ENCODE peak calls at places on chromosome X, in seven cellular contexts. J, U, I, R, P, N and M are unnamed samples.

GRCh38 chrX:24294619-24295018 is 19.2 kb downstream of the SUPT20HL2 start:
- DNase-seq in U (peak), N (peak), P (peak), I (peak), R (no peak), J (peak), M (no peak)

GRCh38 chrX:105758784-105759183 is 63.6 kb upstream of the NRK start:
- DNase-seq in I (no peak), R (no peak), U (no peak), J (peak), P (no peak), N (no peak), M (no peak)

GRCh38 chrX:122625239-122625638 is 558.8 kb upstream of the GRIA3 start:
- DNase-seq in U (no peak), P (no peak), J (no peak), N (no peak), I (no peak), R (no peak), M (no peak)

GRCh38 chrX:40094041-40094899 is 3.5 kb downstream of the BCOR start:
- DNase-seq in N (peak), P (peak), I (peak), U (no peak), R (peak), J (no peak), M (peak)

GRCh38 chrX:99242001-99242400 is 1168.1 kb downstream of the PCDH19 start:
- DNase-seq in J (no peak), P (no peak), R (no peak), I (no peak), N (no peak), U (no peak), M (no peak)

GRCh38 chrX:18755651-18756050 is 48.2 kb downstream of the PPEF1 start:
- DNase-seq in J (no peak), N (no peak), I (no peak), R (no peak), P (no peak), U (no peak), M (no peak)

GRCh38 chrX:39736219-39737211 is 361.2 kb downstream of the BCOR start:
- DNase-seq in U (no peak), J (no peak), P (no peak), I (no peak), R (no peak), N (no peak), M (no peak)

GRCh38 chrX:103831803-103832544 is at the start of gene RAB9B:
- DNase-seq in R (peak), N (peak), J (peak), P (peak), U (no peak), I (peak), M (no peak)

GRCh38 chrX:46576458-46576857 is 2.9 kb downstream of the CHST7 start:
- DNase-seq in U (no peak), I (no peak), R (no peak), P (no peak), J (no peak), N (no peak), M (no peak)

GRCh38 chrX:139106111-139106510 is 394.6 kb upstream of the FGF13 start:
- DNase-seq in P (no peak), N (peak), R (no peak), I (no peak), J (no peak), U (no peak), M (no peak)

GRCh38 chrX:24301806-24302205 is 12.1 kb downstream of the SUPT20HL2 start:
- DNase-seq in U (no peak), I (no peak), P (no peak), R (no peak), N (no peak), J (no peak), M (no peak)

GRCh38 chrX:13341491-13342101 is 21.7 kb upstream of the ATXN3L start:
- DNase-seq in J (no peak), N (no peak), I (no peak), R (no peak), P (no peak), U (no peak), M (no peak)

GRCh38 chrX:51737062-51737461 is 6.2 kb upstream of the GSPT2 start:
- DNase-seq in R (no peak), I (no peak), J (no peak), P (no peak), U (no peak), N (no peak), M (no peak)

GRCh38 chrX:150548251-150548650 is 20.2 kb upstream of the MTM1 start:
- DNase-seq in N (no peak), U (no peak), P (no peak), I (no peak), R (no peak), J (no peak), M (no peak)

GRCh38 chrX:16666541-16666940 is 16.6 kb downstream of the S100G start:
- DNase-seq in U (no peak), P (no peak), J (no peak), N (no peak), I (no peak), R (peak), M (peak)

GRCh38 chrX:9825129-9825865 is 39.1 kb downstream of the SHROOM2 start:
- DNase-seq in J (no peak), I (no peak), N (no peak), P (no peak), R (no peak), U (no peak), M (no peak)

GRCh38 chrX:38879631-38880220 is 78.5 kb downstream of the MID1IP1 start:
- DNase-seq in J (no peak), R (no peak), N (no peak), U (peak), I (peak), P (peak), M (no peak)

GRCh38 chrX:19904778-19905367 is 17.5 kb upstream of the SH3KBP1 start:
- DNase-seq in P (peak), N (peak), J (peak), R (peak), U (peak), I (peak), M (no peak)

GRCh38 chrX:28888421-28888820 is 301.2 kb downstream of the IL1RAPL1 start:
- DNase-seq in I (no peak), R (no peak), N (no peak), P (no peak), J (no peak), U (no peak), M (no peak)

GRCh38 chrX:10239611-10240064 is 82.9 kb downstream of the CLCN4 start:
- DNase-seq in J (no peak), R (no peak), P (no peak), I (no peak), U (no peak), N (no peak), M (no peak)

GRCh38 chrX:12137982-12138365 is 299 bp upstream of the FRMPD4 start:
- DNase-seq in N (no peak), I (no peak), J (no peak), U (no peak), P (no peak), R (no peak), M (no peak)

GRCh38 chrX:3713225-3713936 is at the start of gene PRKX:
- DNase-seq in J (peak), N (peak), P (peak), U (peak), R (no peak), I (peak), M (no peak)

GRCh38 chrX:18252644-18253359 is 32.1 kb upstream of the BEND2 start:
- DNase-seq in U (no peak), R (no peak), I (no peak), P (no peak), J (no peak), N (no peak), M (no peak)

GRCh38 chrX:15515931-15516330 is 15.3 kb downstream of the BMX start:
- DNase-seq in J (no peak), R (no peak), U (no peak), N (no peak), I (no peak), P (no peak), M (no peak)

GRCh38 chrX:119118780-119119395 is 8.7 kb downstream of the KIAA1210 start:
- DNase-seq in J (peak), N (peak), P (peak), R (peak), I (peak), U (peak), M (peak)

GRCh38 chrX:78945186-78945912 is at the start of gene P2RY10:
- DNase-seq in N (no peak), U (no peak), J (no peak), I (peak), R (no peak), P (peak), M (no peak)

GRCh38 chrX:109847257-109848187 is 114.5 kb upstream of the ACSL4 start:
- DNase-seq in I (peak), R (no peak), P (no peak), U (no peak), N (peak), J (peak), M (peak)

GRCh38 chrX:83535417-83536244 is 27.5 kb downstream of the POU3F4 start:
- DNase-seq in I (peak), U (no peak), R (no peak), N (no peak), P (no peak), J (no peak), M (no peak)

GRCh38 chrX:77174680-77175336 is 272.4 kb upstream of the FGF16 start:
- DNase-seq in N (no peak), U (no peak), J (no peak), I (no peak), P (no peak), R (no peak), M (no peak)

GRCh38 chrX:45762699-45763647 is 562.3 kb upstream of the DIPK2B start:
- DNase-seq in I (peak), R (no peak), J (no peak), P (no peak), N (no peak), U (no peak), M (no peak)

GRCh38 chrX:80216086-80216485 is 201.5 kb downstream of the TBX22 start:
- DNase-seq in I (no peak), U (peak), P (no peak), J (no peak), R (no peak), N (no peak), M (no peak)

GRCh38 chrX:47218280-47218919 is at the start of gene CDK16:
- DNase-seq in U (peak), R (peak), P (peak), N (peak), J (peak), I (peak), M (peak)

GRCh38 chrX:133989993-133990392 is 4.6 kb upstream of the GPC3 start:
- DNase-seq in N (no peak), U (no peak), J (no peak), I (no peak), P (no peak), R (no peak), M (no peak)

GRCh38 chrX:110331444-110332025 is 13.7 kb upstream of the AMMECR1 start:
- DNase-seq in J (no peak), U (no peak), P (no peak), I (no peak), R (no peak), N (no peak), M (no peak)